ENCODE peak calls at places on chromosomes 7 and 10, in four cellular contexts. T is GM12878, H is SK-N-SH, Z is K562. C is an unnamed sample.

GRCh38 chr7:114405427-114405826 is 9.2 kb upstream of the FOXP2 start:
- DNase-seq in T (no peak), H (no peak), Z (peak), C (peak)

GRCh38 chr7:22849662-22850061 is 27.0 kb upstream of the TOMM7 start:
- DNase-seq in T (no peak), H (no peak), Z (no peak), C (no peak)

GRCh38 chr10:63137306-63137705 is 4.2 kb downstream of the NRBF2 start:
- DNase-seq in T (no peak), H (no peak), Z (no peak), C (no peak)

GRCh38 chr7:23712368-23713284 is 2.6 kb downstream of the STK31 start:
- DNase-seq in T (peak), H (peak), Z (peak), C (peak)

GRCh38 chr10:102675151-102675886 is 31.0 kb downstream of the TRIM8 start:
- DNase-seq in T (no peak), H (no peak), Z (no peak), C (no peak)

GRCh38 chr7:73865738-73866445 is 4.9 kb downstream of the TMEM270 start:
- DNase-seq in T (no peak), H (peak), Z (no peak), C (peak)

GRCh38 chr10:28284126-28284525 is 18.7 kb downstream of the MPP7 start:
- DNase-seq in T (no peak), H (no peak), Z (no peak), C (no peak)

GRCh38 chr10:60390224-60390626 is 550 bp upstream of the ANK3 start:
- DNase-seq in T (no peak), H (no peak), Z (no peak), C (no peak)

GRCh38 chr10:119981826-119982225 is 89.3 kb downstream of the SEC23IP start:
- DNase-seq in T (no peak), H (no peak), Z (no peak), C (peak)

GRCh38 chr10:121312582-121312981 is 285.7 kb downstream of the FGFR2 start:
- DNase-seq in T (no peak), H (peak), Z (no peak), C (no peak)

GRCh38 chr10:9685596-9685995 is 1332.1 kb upstream of the CELF2 start:
- DNase-seq in T (no peak), H (no peak), Z (no peak), C (no peak)

GRCh38 chr10:4127518-4128315 is 342.7 kb upstream of the KLF6 start:
- DNase-seq in T (peak), H (no peak), Z (no peak), C (no peak)

GRCh38 chr10:131085586-131085860 is 226.0 kb downstream of the TCERG1L start:
- DNase-seq in T (no peak), H (no peak), Z (no peak), C (no peak)

GRCh38 chr7:19404912-19405329 is 259.7 kb upstream of the FERD3L start:
- DNase-seq in T (no peak), H (no peak), Z (no peak), C (peak)

GRCh38 chr10:76433161-76434005 is 1002.0 kb downstream of the LRMDA start:
- DNase-seq in T (no peak), H (peak), Z (no peak), C (no peak)

GRCh38 chr10:76432274-76433012 is 1001.0 kb downstream of the LRMDA start:
- DNase-seq in T (no peak), H (peak), Z (no peak), C (no peak)

GRCh38 chr10:76435154-76435553 is 1003.7 kb downstream of the LRMDA start:
- DNase-seq in T (no peak), H (no peak), Z (no peak), C (no peak)

GRCh38 chr10:76437011-76437410 is 1005.6 kb downstream of the LRMDA start:
- DNase-seq in T (no peak), H (no peak), Z (no peak), C (no peak)

DNA sequence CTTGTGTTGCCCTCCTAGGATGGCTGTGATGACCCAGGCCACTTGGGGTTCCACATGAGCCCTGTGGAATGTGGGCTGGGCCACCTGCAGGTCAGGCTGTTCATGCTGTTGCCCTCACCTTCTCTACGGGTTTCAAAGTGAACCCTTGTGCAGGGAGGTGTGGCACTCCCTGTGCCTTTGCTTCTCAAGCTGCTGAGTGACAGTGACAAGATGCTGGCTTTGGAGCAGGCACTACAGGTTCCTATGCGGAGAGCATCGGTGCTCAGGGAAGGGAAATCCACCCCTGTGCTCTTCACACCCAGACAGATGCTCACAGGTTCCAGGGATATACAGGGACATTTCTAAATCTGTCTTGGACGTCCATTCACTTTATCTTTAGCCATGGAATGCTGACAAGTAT is 1004.9 kb downstream of the LRMDA start:
- DNase-seq in T (no peak), H (no peak), Z (no peak), C (no peak)
- TF ChIP-seq RCOR1 in T (no peak), H (no peak), Z (no peak), C (no peak)

DNA sequence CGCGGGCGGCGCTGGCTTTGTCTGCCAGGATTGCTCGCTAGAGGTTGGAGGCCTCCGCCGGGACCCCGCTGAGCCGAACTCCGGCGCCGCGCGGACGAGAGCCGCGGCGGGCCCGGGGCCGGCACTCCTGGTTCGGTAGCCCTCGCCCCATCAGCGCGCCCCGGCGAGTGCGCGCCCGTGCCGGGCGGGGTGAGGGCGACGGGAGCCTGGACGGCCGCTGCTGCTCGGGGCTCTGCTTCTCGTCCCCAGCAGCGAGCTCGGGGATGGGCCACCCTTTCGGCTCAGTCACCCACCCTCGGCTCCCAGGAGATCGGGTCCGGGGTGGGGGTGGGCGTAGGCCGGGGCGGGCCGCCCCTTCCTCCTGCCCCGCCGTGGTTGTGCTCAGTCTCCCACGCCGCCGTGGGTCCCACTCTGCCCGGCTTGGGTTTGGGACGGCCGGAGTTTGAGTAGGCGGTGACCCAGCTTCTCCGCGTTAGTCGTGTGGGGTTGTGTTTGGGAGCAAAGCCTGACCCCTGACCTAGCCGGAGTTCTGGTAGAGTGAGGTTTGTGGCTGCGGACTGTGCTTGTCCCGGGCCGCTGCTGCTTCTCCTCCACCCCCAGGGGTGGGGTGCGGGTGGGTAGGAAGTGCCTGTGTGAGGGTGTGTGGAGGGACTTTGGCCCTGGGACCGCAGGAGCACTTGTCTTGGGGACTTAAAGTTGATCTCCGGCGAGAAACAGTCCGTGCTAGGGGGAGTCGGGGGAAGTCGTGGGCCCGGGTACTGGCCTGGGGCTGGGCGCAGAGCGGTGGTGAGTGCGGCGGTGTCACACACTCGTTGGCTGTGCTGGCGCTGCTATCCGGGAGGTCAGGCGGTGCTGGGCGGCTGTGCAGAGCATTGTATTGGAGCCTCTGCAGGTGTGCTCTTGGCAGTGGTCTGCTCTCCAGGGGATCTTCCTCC is 683 bp downstream of the TSPAN14 start:
- DNase-seq in T (no peak), H (peak), Z (peak), C (no peak)
- TF ChIP-seq RAD21 in T (no peak), H (no peak), Z (no peak), C (no peak)

DNA sequence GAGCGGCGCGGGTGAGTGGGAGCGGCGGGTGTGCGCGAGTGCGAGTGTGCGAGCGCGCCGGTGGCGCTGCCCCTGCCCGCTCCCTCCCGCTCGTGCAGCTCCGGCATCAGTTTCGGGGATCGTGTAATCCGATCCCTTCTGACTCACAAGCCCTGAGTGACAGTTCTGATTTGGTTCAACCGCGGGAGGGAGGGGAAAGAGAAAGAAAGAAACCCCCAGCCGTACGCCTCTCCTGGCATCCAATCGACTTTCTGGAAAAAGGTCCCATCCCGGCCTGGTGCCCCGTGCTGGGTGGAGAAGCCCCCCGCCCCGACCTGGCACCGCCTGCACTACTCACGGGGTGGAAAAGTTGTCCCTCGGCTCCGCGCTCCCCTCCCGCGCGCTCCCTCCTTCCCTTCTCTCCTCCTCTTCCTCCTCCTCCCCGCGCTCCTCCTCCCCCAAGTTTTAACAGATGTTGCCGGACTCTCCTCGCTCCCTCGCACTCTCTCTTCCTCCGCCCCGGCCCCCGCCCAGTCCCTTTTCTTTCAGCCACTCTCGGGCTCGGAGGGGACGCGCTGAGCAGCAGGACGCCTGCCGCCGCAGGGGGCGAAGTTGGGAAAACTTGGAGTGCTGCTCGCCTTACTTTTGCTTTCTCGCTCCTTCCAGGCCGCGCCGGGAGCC is at the start of gene GLI3:
- DNase-seq in T (no peak), H (peak), Z (peak), C (peak)
- TF ChIP-seq MAX in T (no peak), H (peak), Z (no peak), C (no peak)

DNA sequence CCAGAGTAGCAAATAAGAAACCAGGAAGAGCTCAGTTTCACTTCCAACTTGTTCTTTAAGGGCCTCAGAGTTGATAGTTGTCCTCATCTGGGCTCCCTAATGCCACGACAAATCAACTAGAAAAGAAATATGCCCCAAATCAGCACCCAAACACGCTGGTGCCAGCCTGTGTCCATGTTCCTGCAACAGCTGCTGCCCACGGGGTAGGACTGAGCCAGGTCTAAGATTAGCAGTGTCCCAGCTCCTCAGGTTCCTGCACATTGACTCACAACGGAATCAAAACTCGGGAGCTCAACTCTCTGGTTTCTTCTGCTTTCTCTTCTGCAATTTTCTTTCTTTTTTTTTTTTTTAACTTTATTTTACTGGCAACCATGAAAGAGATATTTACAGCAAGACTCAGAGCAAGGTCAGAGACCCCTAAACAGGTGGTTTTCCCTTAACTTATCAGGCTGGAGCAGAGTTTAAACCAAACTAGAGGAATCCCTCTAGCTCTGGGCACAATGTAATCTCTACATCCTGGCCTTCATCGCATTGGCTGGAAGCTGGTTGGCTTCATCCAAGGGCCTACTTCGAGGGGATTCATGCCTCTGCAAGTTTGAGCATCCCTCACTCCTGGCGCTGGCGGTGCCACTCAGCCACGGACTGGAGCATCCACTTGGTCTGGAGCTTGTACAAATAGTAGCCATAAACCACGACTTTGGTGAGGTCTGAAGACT is 126.1 kb downstream of the PFKFB3 start:
- DNase-seq in T (no peak), H (no peak), Z (no peak), C (no peak)
- TF ChIP-seq RCOR1 in T (no peak), H (no peak), Z (no peak), C (no peak)

DNA sequence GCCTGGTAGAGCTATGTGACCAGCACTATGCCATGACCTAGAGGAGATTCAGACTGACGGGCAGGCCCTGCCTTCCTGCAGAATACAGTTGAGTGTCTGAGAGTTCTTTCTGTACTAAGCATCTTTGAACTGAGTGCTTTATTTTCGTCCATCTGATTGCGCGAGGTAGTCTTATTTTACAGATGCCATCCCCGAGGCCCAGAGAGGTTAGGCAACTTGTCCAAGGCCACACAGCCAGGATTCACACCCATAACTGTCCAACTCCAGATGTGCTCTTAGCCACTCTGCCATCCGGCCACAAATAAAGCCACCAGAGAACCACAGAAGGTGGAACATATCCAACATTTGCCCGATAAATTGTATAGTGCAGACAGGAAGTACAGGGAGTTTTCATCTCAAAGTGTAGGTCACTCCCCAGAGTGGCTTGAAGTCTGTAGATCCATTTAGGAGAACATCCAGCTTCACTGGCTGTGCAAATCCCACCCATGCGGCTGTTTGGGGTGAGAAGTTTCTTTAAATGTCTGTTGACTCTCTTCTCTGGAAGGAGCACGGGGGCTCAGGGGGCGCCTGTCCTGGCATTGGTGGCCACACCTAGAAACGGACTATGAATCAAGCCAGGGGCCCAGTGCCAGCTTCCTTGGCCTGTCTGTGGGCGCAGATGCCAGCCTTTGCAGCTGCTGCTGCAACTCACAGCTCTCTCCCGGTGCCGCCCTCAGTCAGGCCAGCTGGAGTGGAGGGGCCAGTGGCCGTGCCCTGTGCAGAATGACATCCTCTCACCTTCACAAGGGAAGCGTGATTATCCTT is 11.1 kb downstream of the CHST3 start:
- DNase-seq in T (no peak), H (no peak), Z (no peak), C (no peak)
- TF ChIP-seq RAD21 in T (no peak), H (no peak), Z (no peak), C (no peak)

GRCh38 chr7:101363734-101364374 is 1.2 kb downstream of the COL26A1 start:
- DNase-seq in T (no peak), H (peak), Z (peak), C (peak)
- TF ChIP-seq MAX in T (no peak), H (no peak), Z (no peak), C (peak)

DNA sequence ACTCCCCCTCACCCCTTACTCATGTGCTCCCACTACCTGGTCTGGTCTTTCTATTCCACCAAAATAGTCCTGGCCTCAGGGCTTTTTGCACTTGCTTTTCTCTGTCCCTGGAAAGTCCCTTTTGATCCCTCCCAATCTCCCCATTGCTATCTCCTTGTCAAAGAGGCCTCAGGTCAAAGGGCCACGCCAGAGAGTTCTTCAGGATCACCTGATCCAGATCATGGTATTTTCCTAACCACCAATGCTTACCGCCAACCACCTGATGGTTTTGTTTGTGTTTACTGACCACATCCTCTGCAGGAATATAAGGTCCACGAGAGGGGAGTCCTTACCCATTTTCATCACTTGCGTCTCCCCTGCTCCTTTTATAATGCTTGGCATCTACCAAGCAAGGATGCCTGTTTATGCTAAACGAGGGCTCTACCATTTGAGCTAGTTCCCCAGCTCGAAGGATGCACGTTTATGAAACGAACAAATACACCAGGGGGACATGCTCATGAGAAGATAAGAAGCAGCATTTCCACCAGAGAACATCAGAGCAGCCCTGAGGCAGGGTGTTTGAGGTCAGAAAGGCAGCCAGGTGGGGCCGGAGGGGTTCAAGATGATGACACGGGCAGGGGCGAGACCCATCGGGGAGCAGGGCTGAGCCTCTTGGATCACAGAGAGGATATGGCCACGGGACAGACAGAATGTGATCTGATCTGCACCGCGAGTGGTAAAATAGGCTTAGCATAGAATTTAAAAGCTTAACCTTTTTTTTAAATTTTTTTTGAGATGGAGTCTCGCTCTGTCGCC is 43.1 kb upstream of the FOXK1 start:
- DNase-seq in T (peak), H (no peak), Z (no peak), C (no peak)
- TF ChIP-seq RCOR1 in T (no peak), H (no peak), Z (no peak), C (no peak)

GRCh38 chr10:8312079-8312478 is 257.6 kb downstream of the GATA3 start:
- DNase-seq in T (no peak), H (no peak), Z (no peak), C (no peak)
- TF ChIP-seq RAD21 in T (no peak), H (no peak), Z (no peak), C (no peak)

GRCh38 chr10:96497391-96497790 is 16.3 kb downstream of the TLL2 start:
- DNase-seq in T (no peak), H (no peak), Z (no peak), C (no peak)

GRCh38 chr10:96493871-96494525 is 19.7 kb downstream of the TLL2 start:
- DNase-seq in T (no peak), H (no peak), Z (no peak), C (no peak)

GRCh38 chr10:96493254-96493653 is 20.5 kb downstream of the TLL2 start:
- DNase-seq in T (no peak), H (no peak), Z (no peak), C (no peak)

GRCh38 chr10:96495544-96495943 is 18.2 kb downstream of the TLL2 start:
- DNase-seq in T (no peak), H (no peak), Z (no peak), C (no peak)

GRCh38 chr10:96496281-96496925 is 17.3 kb downstream of the TLL2 start:
- DNase-seq in T (no peak), H (no peak), Z (no peak), C (no peak)
- TF ChIP-seq MAX in T (no peak), H (no peak), Z (no peak), C (no peak)

DNA sequence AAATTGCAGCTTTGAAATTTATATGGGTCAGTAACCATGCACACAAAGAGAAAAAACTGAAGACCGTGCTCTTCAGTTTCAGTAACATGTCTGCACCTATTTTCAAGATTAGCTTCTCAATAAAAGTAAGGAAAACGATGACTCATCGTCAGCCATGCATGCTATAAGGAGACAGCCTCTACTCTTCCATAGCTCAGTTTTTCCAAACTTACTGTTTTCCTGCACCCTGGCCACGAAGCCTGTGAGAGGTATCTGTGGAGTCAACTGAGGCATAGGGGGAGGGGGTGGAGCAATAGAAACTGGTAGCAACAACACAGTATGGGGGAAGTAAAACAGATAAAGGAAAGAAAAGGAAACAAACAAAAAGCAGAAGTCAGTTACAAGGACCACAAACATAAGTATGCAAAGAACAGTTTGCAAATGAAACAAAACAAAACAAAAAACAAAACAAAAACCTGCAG is 58.0 kb downstream of the PDSS1 start:
- DNase-seq in T (peak), H (no peak), Z (no peak), C (peak)
- TF ChIP-seq RCOR1 in T (no peak), H (no peak), Z (no peak), C (no peak)

C was measured in A549.